ENCODE peak calls at places on chromosome 6, in four cellular contexts. One of them, this sample, is unnamed.

GRCh38 chr6:15439410-15440022 is 193.6 kb downstream of the JARID2 start:
- DNase-seq in NCI-H1694 treated with DMSO at 0.1 percent for 48 hours: no peak
- DNase-seq in NCI-H510A: no peak
- DNase-seq in fibroblast of lung: no peak
- DNase-seq in this sample: no peak

GRCh38 chr6:74250161-74250560 is 554.2 kb downstream of the CD109 start:
- DNase-seq in NCI-H1694 treated with DMSO at 0.1 percent for 48 hours: no peak
- DNase-seq in NCI-H510A: no peak
- DNase-seq in fibroblast of lung: no peak
- DNase-seq in this sample: no peak

GRCh38 chr6:70198825-70199224 is 104.1 kb downstream of the COL9A1 start:
- DNase-seq in NCI-H1694 treated with DMSO at 0.1 percent for 48 hours: no peak
- DNase-seq in NCI-H510A: no peak
- DNase-seq in fibroblast of lung: no peak
- DNase-seq in this sample: no peak

GRCh38 chr6:1764584-1764983 is 154.9 kb downstream of the FOXC1 start:
- DNase-seq in NCI-H1694 treated with DMSO at 0.1 percent for 48 hours: no peak
- DNase-seq in NCI-H510A: no peak
- DNase-seq in fibroblast of lung: no peak
- DNase-seq in this sample: no peak

GRCh38 chr6:143337201-143337949 is 113.1 kb downstream of the ADAT2 start:
- DNase-seq in NCI-H1694 treated with DMSO at 0.1 percent for 48 hours: no peak
- DNase-seq in NCI-H510A: no peak
- DNase-seq in fibroblast of lung: no peak
- DNase-seq in this sample: peak

GRCh38 chr6:131792091-131792496 is 15.7 kb upstream of the ENPP1 start:
- DNase-seq in NCI-H1694 treated with DMSO at 0.1 percent for 48 hours: no peak
- DNase-seq in NCI-H510A: no peak
- DNase-seq in fibroblast of lung: peak
- DNase-seq in this sample: no peak

GRCh38 chr6:29926795-29927427 is 15.4 kb upstream of the HLA-A start:
- DNase-seq in NCI-H1694 treated with DMSO at 0.1 percent for 48 hours: no peak
- DNase-seq in NCI-H510A: no peak
- DNase-seq in fibroblast of lung: peak
- DNase-seq in this sample: peak

GRCh38 chr6:112251170-112251945 is 3.0 kb downstream of the LAMA4 start:
- DNase-seq in NCI-H1694 treated with DMSO at 0.1 percent for 48 hours: no peak
- DNase-seq in NCI-H510A: no peak
- DNase-seq in fibroblast of lung: peak
- DNase-seq in this sample: no peak

GRCh38 chr6:22062807-22063408 is 233.9 kb downstream of the PRL start:
- DNase-seq in NCI-H1694 treated with DMSO at 0.1 percent for 48 hours: no peak
- DNase-seq in NCI-H510A: no peak
- DNase-seq in fibroblast of lung: no peak
- DNase-seq in this sample: no peak

GRCh38 chr6:138094260-138094659 is 13.0 kb downstream of the PERP start:
- DNase-seq in NCI-H1694 treated with DMSO at 0.1 percent for 48 hours: no peak
- DNase-seq in NCI-H510A: no peak
- DNase-seq in fibroblast of lung: no peak
- DNase-seq in this sample: no peak

GRCh38 chr6:97630592-97630991 is 347.6 kb upstream of the MMS22L start:
- DNase-seq in NCI-H1694 treated with DMSO at 0.1 percent for 48 hours: no peak
- DNase-seq in NCI-H510A: no peak
- DNase-seq in fibroblast of lung: no peak
- DNase-seq in this sample: no peak

GRCh38 chr6:44401138-44401537 is 13.6 kb downstream of the CDC5L start:
- DNase-seq in NCI-H1694 treated with DMSO at 0.1 percent for 48 hours: no peak
- DNase-seq in NCI-H510A: no peak
- DNase-seq in fibroblast of lung: no peak
- DNase-seq in this sample: no peak

GRCh38 chr6:15207923-15208322 is 37.9 kb upstream of the JARID2 start:
- DNase-seq in NCI-H1694 treated with DMSO at 0.1 percent for 48 hours: no peak
- DNase-seq in NCI-H510A: no peak
- DNase-seq in fibroblast of lung: peak
- DNase-seq in this sample: no peak

GRCh38 chr6:54267798-54268197 is 40.4 kb upstream of the TINAG start:
- DNase-seq in NCI-H1694 treated with DMSO at 0.1 percent for 48 hours: peak
- DNase-seq in NCI-H510A: peak
- DNase-seq in fibroblast of lung: peak
- DNase-seq in this sample: no peak

GRCh38 chr6:8059129-8059528 is 5.1 kb downstream of the BLOC1S5 start:
- DNase-seq in NCI-H1694 treated with DMSO at 0.1 percent for 48 hours: peak
- DNase-seq in NCI-H510A: no peak
- DNase-seq in fibroblast of lung: peak
- DNase-seq in this sample: no peak

GRCh38 chr6:107576852-107577251 is 86.9 kb downstream of the SOBP start:
- DNase-seq in NCI-H1694 treated with DMSO at 0.1 percent for 48 hours: no peak
- DNase-seq in NCI-H510A: no peak
- DNase-seq in fibroblast of lung: peak
- DNase-seq in this sample: no peak

GRCh38 chr6:52904562-52905279 is 4.8 kb downstream of the GSTA3 start:
- DNase-seq in NCI-H1694 treated with DMSO at 0.1 percent for 48 hours: no peak
- DNase-seq in NCI-H510A: no peak
- DNase-seq in fibroblast of lung: no peak
- DNase-seq in this sample: no peak

GRCh38 chr6:35259946-35260626 is 551 bp downstream of the ZNF76 start:
- DNase-seq in NCI-H1694 treated with DMSO at 0.1 percent for 48 hours: no peak
- DNase-seq in NCI-H510A: peak
- DNase-seq in fibroblast of lung: peak
- DNase-seq in this sample: peak

GRCh38 chr6:158916638-158917037 is 83.4 kb downstream of the RSPH3 start:
- DNase-seq in NCI-H1694 treated with DMSO at 0.1 percent for 48 hours: no peak
- DNase-seq in NCI-H510A: no peak
- DNase-seq in fibroblast of lung: peak
- DNase-seq in this sample: no peak

GRCh38 chr6:167233490-167233889 is 57.6 kb upstream of the UNC93A start:
- DNase-seq in NCI-H1694 treated with DMSO at 0.1 percent for 48 hours: no peak
- DNase-seq in NCI-H510A: no peak
- DNase-seq in fibroblast of lung: no peak
- DNase-seq in this sample: no peak

GRCh38 chr6:41288025-41288777 is 1.7 kb upstream of the TREM1 start:
- DNase-seq in NCI-H1694 treated with DMSO at 0.1 percent for 48 hours: no peak
- DNase-seq in NCI-H510A: peak
- DNase-seq in fibroblast of lung: peak
- DNase-seq in this sample: no peak

GRCh38 chr6:5153186-5153585 is 68.0 kb downstream of the PPP1R3G start:
- DNase-seq in NCI-H1694 treated with DMSO at 0.1 percent for 48 hours: no peak
- DNase-seq in NCI-H510A: no peak
- DNase-seq in fibroblast of lung: no peak
- DNase-seq in this sample: no peak

GRCh38 chr6:111306104-111306888 is 176.7 kb downstream of the REV3L start:
- DNase-seq in NCI-H1694 treated with DMSO at 0.1 percent for 48 hours: no peak
- DNase-seq in NCI-H510A: no peak
- DNase-seq in fibroblast of lung: no peak
- DNase-seq in this sample: no peak

GRCh38 chr6:84103029-84103428 is 69.5 kb downstream of the MRAP2 start:
- DNase-seq in NCI-H1694 treated with DMSO at 0.1 percent for 48 hours: peak
- DNase-seq in NCI-H510A: no peak
- DNase-seq in fibroblast of lung: no peak
- DNase-seq in this sample: no peak

GRCh38 chr6:34295721-34296120 is 46.9 kb upstream of the SMIM29 start:
- DNase-seq in NCI-H1694 treated with DMSO at 0.1 percent for 48 hours: no peak
- DNase-seq in NCI-H510A: no peak
- DNase-seq in fibroblast of lung: no peak
- DNase-seq in this sample: no peak

GRCh38 chr6:13229205-13230085 is 98.9 kb downstream of the TBC1D7 start:
- DNase-seq in NCI-H1694 treated with DMSO at 0.1 percent for 48 hours: no peak
- DNase-seq in NCI-H510A: no peak
- DNase-seq in fibroblast of lung: no peak
- DNase-seq in this sample: no peak

GRCh38 chr6:12421596-12421995 is 131.4 kb downstream of the EDN1 start:
- DNase-seq in NCI-H1694 treated with DMSO at 0.1 percent for 48 hours: no peak
- DNase-seq in NCI-H510A: no peak
- DNase-seq in fibroblast of lung: no peak
- DNase-seq in this sample: no peak

GRCh38 chr6:89584539-89584938 is 54.0 kb downstream of the LYRM2 start:
- DNase-seq in NCI-H1694 treated with DMSO at 0.1 percent for 48 hours: no peak
- DNase-seq in NCI-H510A: no peak
- DNase-seq in fibroblast of lung: no peak
- DNase-seq in this sample: no peak

GRCh38 chr6:155351273-155352129 is 37.2 kb upstream of the TFB1M start:
- DNase-seq in NCI-H1694 treated with DMSO at 0.1 percent for 48 hours: no peak
- DNase-seq in NCI-H510A: no peak
- DNase-seq in fibroblast of lung: no peak
- DNase-seq in this sample: no peak

GRCh38 chr6:138757131-138757530 is 16.4 kb upstream of the CCDC28A start:
- DNase-seq in NCI-H1694 treated with DMSO at 0.1 percent for 48 hours: no peak
- DNase-seq in NCI-H510A: no peak
- DNase-seq in fibroblast of lung: no peak
- DNase-seq in this sample: no peak

GRCh38 chr6:87473419-87473903 is 687 bp downstream of the SLC35A1 start:
- DNase-seq in NCI-H1694 treated with DMSO at 0.1 percent for 48 hours: no peak
- DNase-seq in NCI-H510A: peak
- DNase-seq in fibroblast of lung: peak
- DNase-seq in this sample: no peak

GRCh38 chr6:45690846-45691245 is 313.1 kb upstream of the SUPT3H start:
- DNase-seq in NCI-H1694 treated with DMSO at 0.1 percent for 48 hours: no peak
- DNase-seq in NCI-H510A: no peak
- DNase-seq in fibroblast of lung: no peak
- DNase-seq in this sample: no peak

GRCh38 chr6:21005816-21006553 is 471.7 kb downstream of the CDKAL1 start:
- DNase-seq in NCI-H1694 treated with DMSO at 0.1 percent for 48 hours: no peak
- DNase-seq in NCI-H510A: no peak
- DNase-seq in fibroblast of lung: peak
- DNase-seq in this sample: no peak

GRCh38 chr6:4840169-4840568 is 64.0 kb downstream of the CDYL start:
- DNase-seq in NCI-H1694 treated with DMSO at 0.1 percent for 48 hours: no peak
- DNase-seq in NCI-H510A: no peak
- DNase-seq in fibroblast of lung: no peak
- DNase-seq in this sample: no peak

GRCh38 chr6:5541751-5542432 is 280.6 kb downstream of the FARS2 start:
- DNase-seq in NCI-H1694 treated with DMSO at 0.1 percent for 48 hours: no peak
- DNase-seq in NCI-H510A: no peak
- DNase-seq in fibroblast of lung: no peak
- DNase-seq in this sample: no peak

GRCh38 chr6:131868836-131869235 is 61.0 kb downstream of the ENPP1 start:
- DNase-seq in NCI-H1694 treated with DMSO at 0.1 percent for 48 hours: no peak
- DNase-seq in NCI-H510A: no peak
- DNase-seq in fibroblast of lung: no peak
- DNase-seq in this sample: no peak

This sample was measured in T-helper 17 cell.